ENCODE peak calls at places on chromosomes 2 and 18, in six cellular contexts. One of them, this sample, is unnamed.

GRCh38 chr2:1600191-1601063 is 143.9 kb downstream of the PXDN start:
- DNase-seq in CD4-positive, CD25-positive, alpha-beta regulatory T cell: no peak
- DNase-seq in endothelial cell of umbilical vein: no peak
- DNase-seq in heart left ventricle: no peak
- DNase-seq in neural progenitor cell: no peak
- DNase-seq in uterus: no peak
- DNase-seq in this sample: no peak

GRCh38 chr18:30940952-30941539 is 101.5 kb downstream of the DSC3 start:
- DNase-seq in neural progenitor cell: no peak
- DNase-seq in CD4-positive, CD25-positive, alpha-beta regulatory T cell: no peak
- DNase-seq in heart left ventricle: no peak
- DNase-seq in endothelial cell of umbilical vein: no peak
- DNase-seq in uterus: no peak
- DNase-seq in this sample: no peak

GRCh38 chr2:120539421-120539936 is 193.5 kb downstream of the INHBB start:
- DNase-seq in neural progenitor cell: no peak
- DNase-seq in endothelial cell of umbilical vein: no peak
- DNase-seq in heart left ventricle: no peak
- DNase-seq in uterus: no peak
- DNase-seq in CD4-positive, CD25-positive, alpha-beta regulatory T cell: no peak
- DNase-seq in this sample: no peak

GRCh38 chr2:196113061-196113974 is 44.7 kb upstream of the DNAH7 start:
- DNase-seq in heart left ventricle: no peak
- DNase-seq in CD4-positive, CD25-positive, alpha-beta regulatory T cell: no peak
- DNase-seq in neural progenitor cell: peak; percentile 21
- DNase-seq in uterus: no peak
- DNase-seq in endothelial cell of umbilical vein: no peak
- DNase-seq in this sample: no peak

GRCh38 chr2:174931724-174932123 is 73.5 kb downstream of the CHN1 start:
- DNase-seq in CD4-positive, CD25-positive, alpha-beta regulatory T cell: no peak
- DNase-seq in neural progenitor cell: no peak
- DNase-seq in endothelial cell of umbilical vein: no peak
- DNase-seq in uterus: no peak
- DNase-seq in heart left ventricle: no peak
- DNase-seq in this sample: no peak

GRCh38 chr2:15940661-15941482 is 522 bp downstream of the MYCN start:
- DNase-seq in neural progenitor cell: peak; percentile 76
- DNase-seq in endothelial cell of umbilical vein: peak; percentile 11
- DNase-seq in uterus: no peak
- DNase-seq in heart left ventricle: no peak
- DNase-seq in CD4-positive, CD25-positive, alpha-beta regulatory T cell: no peak
- DNase-seq in this sample: no peak

GRCh38 chr2:238157506-238158017 is 1.2 kb upstream of the ERFE start:
- DNase-seq in uterus: no peak
- DNase-seq in endothelial cell of umbilical vein: no peak
- DNase-seq in heart left ventricle: peak; percentile 11
- DNase-seq in CD4-positive, CD25-positive, alpha-beta regulatory T cell: no peak
- DNase-seq in neural progenitor cell: no peak
- DNase-seq in this sample: no peak

GRCh38 chr2:40127890-40128548 is 323.9 kb downstream of the SLC8A1 start:
- DNase-seq in uterus: no peak
- DNase-seq in heart left ventricle: no peak
- DNase-seq in endothelial cell of umbilical vein: no peak
- DNase-seq in neural progenitor cell: no peak
- DNase-seq in CD4-positive, CD25-positive, alpha-beta regulatory T cell: no peak
- DNase-seq in this sample: no peak

GRCh38 chr2:216057688-216058193 is 23.9 kb downstream of the PECR start:
- DNase-seq in uterus: no peak
- DNase-seq in neural progenitor cell: no peak
- DNase-seq in endothelial cell of umbilical vein: no peak
- DNase-seq in CD4-positive, CD25-positive, alpha-beta regulatory T cell: peak; percentile 69
- DNase-seq in heart left ventricle: no peak
- DNase-seq in this sample: no peak

GRCh38 chr2:85708641-85709040 is 14.5 kb downstream of the GNLY start:
- DNase-seq in uterus: no peak
- DNase-seq in neural progenitor cell: no peak
- DNase-seq in endothelial cell of umbilical vein: no peak
- DNase-seq in heart left ventricle: no peak
- DNase-seq in CD4-positive, CD25-positive, alpha-beta regulatory T cell: no peak
- DNase-seq in this sample: no peak

GRCh38 chr2:85706604-85707296 is 12.6 kb downstream of the GNLY start:
- DNase-seq in uterus: no peak
- DNase-seq in neural progenitor cell: no peak
- DNase-seq in CD4-positive, CD25-positive, alpha-beta regulatory T cell: no peak
- DNase-seq in endothelial cell of umbilical vein: no peak
- DNase-seq in heart left ventricle: peak; percentile 70
- DNase-seq in this sample: no peak

GRCh38 chr2:85706063-85706462 is 11.9 kb downstream of the GNLY start:
- DNase-seq in CD4-positive, CD25-positive, alpha-beta regulatory T cell: no peak
- DNase-seq in neural progenitor cell: no peak
- DNase-seq in endothelial cell of umbilical vein: no peak
- DNase-seq in uterus: no peak
- DNase-seq in heart left ventricle: no peak
- DNase-seq in this sample: no peak

GRCh38 chr2:85705680-85706039 is 11.5 kb downstream of the GNLY start:
- DNase-seq in neural progenitor cell: no peak
- DNase-seq in endothelial cell of umbilical vein: peak; percentile 39
- DNase-seq in heart left ventricle: peak; percentile 60
- DNase-seq in uterus: peak; percentile 50
- DNase-seq in CD4-positive, CD25-positive, alpha-beta regulatory T cell: no peak
- DNase-seq in this sample: peak; percentile 86

GRCh38 chr2:85707304-85707703 is 13.1 kb downstream of the GNLY start:
- DNase-seq in uterus: no peak
- DNase-seq in neural progenitor cell: peak; percentile 87
- DNase-seq in heart left ventricle: no peak
- DNase-seq in CD4-positive, CD25-positive, alpha-beta regulatory T cell: peak; percentile 73
- DNase-seq in endothelial cell of umbilical vein: peak; percentile 81
- DNase-seq in this sample: no peak
- H3K27ac ChIP-seq in uterus: peak overlapping the region; percentile 57
- H3K27ac ChIP-seq in neural progenitor cell: no peak overlapping the region
- H3K27ac ChIP-seq in heart left ventricle: peak overlapping the region; percentile 30
- H3K27ac ChIP-seq in CD4-positive, CD25-positive, alpha-beta regulatory T cell: no peak overlapping the region
- H3K27ac ChIP-seq in endothelial cell of umbilical vein: no peak overlapping the region
- H3K27ac ChIP-seq in this sample: peak overlapping the region; percentile 84

GRCh38 chr2:150162241-150162942 is 325.1 kb downstream of the RND3 start:
- DNase-seq in uterus: no peak
- DNase-seq in neural progenitor cell: no peak
- DNase-seq in heart left ventricle: no peak
- DNase-seq in CD4-positive, CD25-positive, alpha-beta regulatory T cell: no peak
- DNase-seq in endothelial cell of umbilical vein: peak; percentile 89
- DNase-seq in this sample: no peak

GRCh38 chr2:150168596-150168995 is 318.9 kb downstream of the RND3 start:
- DNase-seq in uterus: no peak
- DNase-seq in heart left ventricle: no peak
- DNase-seq in CD4-positive, CD25-positive, alpha-beta regulatory T cell: no peak
- DNase-seq in neural progenitor cell: no peak
- DNase-seq in endothelial cell of umbilical vein: no peak
- DNase-seq in this sample: no peak

GRCh38 chr2:150165988-150166965 is 321.2 kb downstream of the RND3 start:
- DNase-seq in endothelial cell of umbilical vein: peak; percentile 59
- DNase-seq in neural progenitor cell: no peak
- DNase-seq in uterus: no peak
- DNase-seq in heart left ventricle: no peak
- DNase-seq in CD4-positive, CD25-positive, alpha-beta regulatory T cell: no peak
- DNase-seq in this sample: peak; percentile 91

GRCh38 chr2:150167711-150168110 is 319.8 kb downstream of the RND3 start:
- DNase-seq in neural progenitor cell: no peak
- DNase-seq in heart left ventricle: no peak
- DNase-seq in uterus: no peak
- DNase-seq in CD4-positive, CD25-positive, alpha-beta regulatory T cell: no peak
- DNase-seq in endothelial cell of umbilical vein: peak; percentile 63
- DNase-seq in this sample: no peak

DNA sequence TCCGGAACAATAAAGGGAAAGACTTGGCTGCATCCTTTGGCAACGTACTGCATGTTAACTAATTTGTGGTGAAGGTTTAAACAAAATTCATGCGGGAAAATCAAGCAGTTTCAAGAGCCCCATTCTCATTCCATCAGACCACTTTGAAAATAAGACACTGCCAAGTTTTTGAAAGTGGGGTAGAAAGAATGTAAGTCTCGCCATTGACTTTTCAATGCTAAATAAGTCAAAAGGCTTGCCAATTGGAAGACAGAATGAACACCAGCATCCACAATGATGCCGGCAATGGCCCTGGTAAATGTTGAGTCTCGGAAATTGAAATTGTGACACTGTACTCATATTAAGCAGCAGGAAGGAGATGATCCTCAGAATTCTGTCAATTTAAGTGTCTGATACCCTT is 322.0 kb downstream of the RND3 start:
- DNase-seq in heart left ventricle: no peak
- DNase-seq in CD4-positive, CD25-positive, alpha-beta regulatory T cell: no peak
- DNase-seq in uterus: no peak
- DNase-seq in endothelial cell of umbilical vein: no peak
- DNase-seq in neural progenitor cell: no peak
- DNase-seq in this sample: no peak
- H3K27ac ChIP-seq in heart left ventricle: no peak overlapping the region
- H3K27ac ChIP-seq in CD4-positive, CD25-positive, alpha-beta regulatory T cell: no peak overlapping the region
- H3K27ac ChIP-seq in uterus: no peak overlapping the region
- H3K27ac ChIP-seq in endothelial cell of umbilical vein: no peak overlapping the region
- H3K27ac ChIP-seq in neural progenitor cell: no peak overlapping the region
- H3K27ac ChIP-seq in this sample: no peak overlapping the region

GRCh38 chr2:182261860-182262387 is 164.9 kb downstream of the PDE1A start:
- DNase-seq in endothelial cell of umbilical vein: no peak
- DNase-seq in uterus: no peak
- DNase-seq in CD4-positive, CD25-positive, alpha-beta regulatory T cell: no peak
- DNase-seq in heart left ventricle: no peak
- DNase-seq in neural progenitor cell: no peak
- DNase-seq in this sample: no peak

DNA sequence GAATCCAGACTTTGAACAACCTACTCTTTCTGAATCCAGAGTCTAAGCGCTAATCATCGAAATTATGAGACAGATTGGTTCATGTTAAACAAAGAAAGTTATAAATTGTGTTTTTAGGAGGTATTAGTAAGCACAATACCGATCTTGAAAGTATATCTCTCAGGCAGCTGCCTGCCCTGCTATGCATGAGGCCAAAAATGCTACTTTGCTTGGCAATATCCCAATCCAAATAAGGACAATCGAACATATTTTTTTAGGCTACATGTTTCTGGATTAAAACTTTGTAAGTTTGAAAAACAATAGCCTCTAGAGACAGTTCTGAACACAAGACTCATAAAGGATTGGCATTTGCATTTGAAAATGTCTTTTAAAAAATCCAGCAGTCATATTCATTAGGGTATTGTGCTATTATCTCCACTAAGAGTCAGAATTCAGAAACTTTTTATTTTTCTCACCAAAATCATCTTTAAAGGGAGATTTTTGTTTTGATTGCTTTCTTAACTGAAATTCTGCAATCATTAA is 167.1 kb downstream of the PDE1A start:
- DNase-seq in heart left ventricle: no peak
- DNase-seq in neural progenitor cell: no peak
- DNase-seq in endothelial cell of umbilical vein: peak; percentile 80
- DNase-seq in CD4-positive, CD25-positive, alpha-beta regulatory T cell: no peak
- DNase-seq in uterus: no peak
- DNase-seq in this sample: no peak
- H3K27ac ChIP-seq in heart left ventricle: no peak overlapping the region
- H3K27ac ChIP-seq in neural progenitor cell: no peak overlapping the region
- H3K27ac ChIP-seq in endothelial cell of umbilical vein: no peak overlapping the region
- H3K27ac ChIP-seq in CD4-positive, CD25-positive, alpha-beta regulatory T cell: no peak overlapping the region
- H3K27ac ChIP-seq in uterus: no peak overlapping the region
- H3K27ac ChIP-seq in this sample: no peak overlapping the region

DNA sequence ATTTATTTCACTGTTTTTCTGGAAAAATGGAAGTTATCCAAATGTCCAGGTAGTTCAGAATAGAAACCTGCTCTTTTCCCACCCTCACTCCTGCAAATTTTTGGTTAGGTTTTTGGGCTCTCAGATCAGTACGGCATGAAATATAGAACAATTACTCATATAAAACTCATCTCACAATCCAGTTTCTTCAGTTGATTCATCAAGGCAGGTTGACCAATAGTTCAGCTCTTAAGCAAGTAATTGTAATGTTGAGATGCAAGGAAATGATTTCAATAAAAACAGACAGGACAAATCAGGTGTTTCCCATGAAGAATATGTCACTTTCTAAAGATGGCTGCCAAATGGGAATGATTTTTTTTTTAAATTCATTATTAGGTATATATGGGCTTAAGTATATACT is 2.0 kb downstream of the RAB27B start:
- DNase-seq in heart left ventricle: no peak
- DNase-seq in neural progenitor cell: no peak
- DNase-seq in CD4-positive, CD25-positive, alpha-beta regulatory T cell: no peak
- DNase-seq in uterus: no peak
- DNase-seq in endothelial cell of umbilical vein: no peak
- DNase-seq in this sample: no peak
- H3K27ac ChIP-seq in heart left ventricle: no peak overlapping the region
- H3K27ac ChIP-seq in neural progenitor cell: no peak overlapping the region
- H3K27ac ChIP-seq in CD4-positive, CD25-positive, alpha-beta regulatory T cell: no peak overlapping the region
- H3K27ac ChIP-seq in uterus: no peak overlapping the region
- H3K27ac ChIP-seq in endothelial cell of umbilical vein: no peak overlapping the region
- H3K27ac ChIP-seq in this sample: no peak overlapping the region

GRCh38 chr2:96108578-96109561 is 7.5 kb downstream of the ADRA2B start:
- DNase-seq in heart left ventricle: peak; percentile 73
- DNase-seq in CD4-positive, CD25-positive, alpha-beta regulatory T cell: no peak
- DNase-seq in neural progenitor cell: peak; percentile 53
- DNase-seq in endothelial cell of umbilical vein: no peak
- DNase-seq in uterus: no peak
- DNase-seq in this sample: peak; percentile 53
- H3K27ac ChIP-seq in heart left ventricle: peak overlapping the region; percentile 83
- H3K27ac ChIP-seq in CD4-positive, CD25-positive, alpha-beta regulatory T cell: no peak overlapping the region
- H3K27ac ChIP-seq in neural progenitor cell: no peak overlapping the region
- H3K27ac ChIP-seq in endothelial cell of umbilical vein: no peak overlapping the region
- H3K27ac ChIP-seq in uterus: peak overlapping the region; percentile 41
- H3K27ac ChIP-seq in this sample: no peak overlapping the region

DNA sequence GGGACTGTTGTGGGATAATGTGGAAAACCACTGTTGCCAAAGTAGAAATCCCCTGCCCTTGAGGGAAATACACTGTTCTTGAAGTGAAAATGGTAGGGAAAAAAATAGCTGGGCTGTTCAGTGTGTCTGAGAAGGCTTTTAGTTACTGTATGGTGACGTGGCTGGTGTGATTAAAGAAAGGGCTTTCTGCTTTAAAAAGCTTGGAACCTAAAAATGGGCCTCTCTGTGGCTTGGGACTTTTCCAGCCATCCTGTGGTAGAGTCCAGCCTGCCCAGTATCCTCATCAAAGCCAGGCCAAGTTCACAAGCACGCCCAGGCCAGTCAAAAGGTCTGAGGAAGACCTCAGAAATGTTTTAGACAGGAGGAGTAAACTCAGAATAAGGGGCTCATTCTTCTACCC is 6.9 kb downstream of the MGAT5 start:
- DNase-seq in heart left ventricle: peak; percentile 47
- DNase-seq in neural progenitor cell: no peak
- DNase-seq in uterus: no peak
- DNase-seq in CD4-positive, CD25-positive, alpha-beta regulatory T cell: no peak
- DNase-seq in endothelial cell of umbilical vein: no peak
- DNase-seq in this sample: no peak
- H3K27ac ChIP-seq in heart left ventricle: peak overlapping the region; percentile 79
- H3K27ac ChIP-seq in neural progenitor cell: no peak overlapping the region
- H3K27ac ChIP-seq in uterus: no peak overlapping the region
- H3K27ac ChIP-seq in CD4-positive, CD25-positive, alpha-beta regulatory T cell: no peak overlapping the region
- H3K27ac ChIP-seq in endothelial cell of umbilical vein: no peak overlapping the region
- H3K27ac ChIP-seq in this sample: no peak overlapping the region

This sample was measured in right lobe of liver.